ENCODE peak calls at places on chromosomes 5 and 9, in five cellular contexts. H, B, E, U and G are unnamed samples.

GRCh38 chr5:172380992-172381643 is 73.2 kb downstream of the SH3PXD2B start:
- DNase-seq in H (peak), B (no peak), E (no peak), U (no peak), G (no peak)

GRCh38 chr5:52800394-52801213 is 12.9 kb downstream of the ITGA1 start:
- DNase-seq in H (peak), B (peak), E (no peak), U (peak), G (peak)

GRCh38 chr9:134605351-134605968 is 36.1 kb upstream of the COL5A1 start:
- DNase-seq in H (no peak), B (no peak), E (no peak), U (no peak), G (no peak)

GRCh38 chr5:127519527-127519926 is 2.1 kb downstream of the PRRC1 start:
- DNase-seq in H (no peak), B (no peak), E (no peak), U (no peak), G (no peak)

GRCh38 chr5:35853652-35854051 is 3.0 kb upstream of the IL7R start:
- DNase-seq in H (no peak), B (no peak), E (no peak), U (no peak), G (no peak)

GRCh38 chr5:138352071-138352721 is at the start of gene KDM3B:
- DNase-seq in H (peak), B (peak), E (no peak), U (peak), G (peak)

GRCh38 chr5:169757016-169757415 is 119.9 kb downstream of the DOCK2 start:
- DNase-seq in H (no peak), B (no peak), E (no peak), U (no peak), G (no peak)

GRCh38 chr5:78929833-78930232 is 55.3 kb downstream of the ARSB start:
- DNase-seq in H (no peak), B (no peak), E (no peak), U (no peak), G (no peak)

GRCh38 chr9:134276463-134277245 is 49.6 kb upstream of the RXRA start:
- DNase-seq in H (no peak), B (no peak), E (no peak), U (no peak), G (no peak)

GRCh38 chr5:9437741-9438240 is 108.1 kb downstream of the SEMA5A start:
- DNase-seq in H (no peak), B (no peak), E (peak), U (no peak), G (peak)

GRCh38 chr5:139133237-139133636 is 64.9 kb downstream of the SIL1 start:
- DNase-seq in H (no peak), B (no peak), E (no peak), U (no peak), G (no peak)

GRCh38 chr5:174344335-174344734 is 298.8 kb downstream of the NSG2 start:
- DNase-seq in H (no peak), B (no peak), E (no peak), U (no peak), G (no peak)

GRCh38 chr5:124230456-124230855 is 516.0 kb downstream of the ZNF608 start:
- DNase-seq in H (no peak), B (no peak), E (no peak), U (no peak), G (no peak)

GRCh38 chr5:1950708-1951103 is 68.0 kb upstream of the IRX4 start:
- DNase-seq in H (no peak), B (no peak), E (no peak), U (no peak), G (no peak)

GRCh38 chr9:130987054-130987453 is 21.9 kb upstream of the LAMC3 start:
- DNase-seq in H (peak), B (no peak), E (no peak), U (no peak), G (no peak)

GRCh38 chr9:137275937-137276756 is 1.4 kb upstream of the TOR4A start:
- DNase-seq in H (peak), B (no peak), E (no peak), U (no peak), G (no peak)

GRCh38 chr9:137278913-137279711 is 1.6 kb downstream of the TOR4A start:
- DNase-seq in H (peak), B (no peak), E (no peak), U (no peak), G (no peak)

GRCh38 chr9:137276757-137277328 is 683 bp upstream of the TOR4A start:
- DNase-seq in H (peak), B (no peak), E (no peak), U (no peak), G (no peak)

GRCh38 chr9:137278061-137278912 is 761 bp downstream of the TOR4A start:
- DNase-seq in H (peak), B (no peak), E (no peak), U (no peak), G (no peak)

GRCh38 chr9:137277329-137278041 is at the start of gene TOR4A:
- DNase-seq in H (peak), B (no peak), E (peak), U (peak), G (peak)
- TF ChIP-seq CTCF in H (no peak), B (no peak), E (peak), U (no peak), G (peak)

GRCh38 chr9:107127608-107128007 is 155.5 kb upstream of the RAD23B start:
- DNase-seq in H (no peak), B (no peak), E (no peak), U (no peak), G (no peak)
- TF ChIP-seq CTCF in H (no peak), B (no peak), E (peak), U (no peak), G (no peak)

DNA sequence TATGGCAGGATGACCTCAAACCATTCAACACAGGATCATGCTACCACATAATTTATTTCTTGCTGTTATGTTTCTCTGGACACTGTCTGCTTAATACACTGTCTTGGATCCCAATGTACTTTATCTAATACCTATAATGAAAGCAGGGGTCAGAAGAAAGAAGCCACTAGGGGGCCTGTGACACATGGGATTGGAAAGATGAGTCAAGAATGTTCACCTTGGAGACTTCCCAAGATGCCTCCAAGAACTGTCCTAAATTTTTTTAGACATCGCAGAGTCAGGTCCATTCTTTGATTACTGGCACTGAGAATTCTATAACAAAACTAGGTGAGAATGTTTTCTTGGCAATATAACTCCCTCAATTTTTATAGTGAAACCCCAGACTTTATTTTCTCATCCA is 305.8 kb upstream of the SMARCA2 start:
- DNase-seq in H (no peak), B (no peak), E (no peak), U (no peak), G (no peak)
- TF ChIP-seq CTCF in H (no peak), B (peak), E (no peak), U (no peak), G (no peak)

GRCh38 chr5:24487371-24487770 is 157.4 kb downstream of the CDH10 start:
- DNase-seq in H (no peak), B (no peak), E (no peak), U (no peak), G (no peak)

GRCh38 chr5:24491482-24491881 is 153.3 kb downstream of the CDH10 start:
- DNase-seq in H (no peak), B (no peak), E (no peak), U (no peak), G (no peak)

GRCh38 chr5:24492231-24492630 is 152.5 kb downstream of the CDH10 start:
- DNase-seq in H (no peak), B (no peak), E (no peak), U (no peak), G (no peak)
- TF ChIP-seq CTCF in H (no peak), B (no peak), E (no peak), U (no peak), G (no peak)